ENCODE peak calls at places on chromosomes 5 and 9, in six cellular contexts. One of them, this sample, is unnamed.

GRCh38 chr9:15942806-15943424 is 390.1 kb downstream of the CCDC171 start:
- DNase-seq in neuronal stem cell: no peak
- DNase-seq in H1: no peak
- DNase-seq in H9: no peak
- DNase-seq in IMR-90: no peak
- DNase-seq in mesendoderm: no peak
- DNase-seq in this sample: no peak

GRCh38 chr5:98977723-98978122 is 48.9 kb upstream of the CHD1 start:
- DNase-seq in neuronal stem cell: no peak
- DNase-seq in IMR-90: no peak
- DNase-seq in H1: no peak
- DNase-seq in mesendoderm: no peak
- DNase-seq in H9: no peak
- DNase-seq in this sample: no peak

GRCh38 chr9:114238919-114239879 is 83.7 kb upstream of the ORM1 start:
- DNase-seq in H9: peak
- DNase-seq in H1: no peak
- DNase-seq in mesendoderm: peak
- DNase-seq in neuronal stem cell: no peak
- DNase-seq in IMR-90: peak
- DNase-seq in this sample: peak

GRCh38 chr5:124519396-124519795 is 227.0 kb downstream of the ZNF608 start:
- DNase-seq in mesendoderm: no peak
- DNase-seq in H1: no peak
- DNase-seq in IMR-90: peak
- DNase-seq in H9: no peak
- DNase-seq in neuronal stem cell: no peak
- DNase-seq in this sample: peak

GRCh38 chr5:171122372-171122771 is 186.7 kb upstream of the TLX3 start:
- DNase-seq in IMR-90: no peak
- DNase-seq in mesendoderm: no peak
- DNase-seq in H9: no peak
- DNase-seq in H1: no peak
- DNase-seq in neuronal stem cell: no peak
- DNase-seq in this sample: peak

GRCh38 chr9:134808393-134808792 is 72.2 kb upstream of the FCN2 start:
- DNase-seq in neuronal stem cell: no peak
- DNase-seq in mesendoderm: no peak
- DNase-seq in IMR-90: no peak
- DNase-seq in H9: no peak
- DNase-seq in H1: no peak
- DNase-seq in this sample: no peak

GRCh38 chr5:140213370-140213983 is 38.5 kb downstream of the CYSTM1 start:
- DNase-seq in mesendoderm: no peak
- DNase-seq in IMR-90: no peak
- DNase-seq in H1: no peak
- DNase-seq in H9: no peak
- DNase-seq in neuronal stem cell: no peak
- DNase-seq in this sample: no peak

GRCh38 chr5:79878721-79879336 is 112.2 kb downstream of the MTX3 start:
- DNase-seq in H9: peak
- DNase-seq in IMR-90: no peak
- DNase-seq in mesendoderm: peak
- DNase-seq in H1: peak
- DNase-seq in neuronal stem cell: no peak
- DNase-seq in this sample: peak

GRCh38 chr9:11158676-11159075 is 545.9 kb upstream of the PTPRD start:
- DNase-seq in neuronal stem cell: no peak
- DNase-seq in H9: no peak
- DNase-seq in mesendoderm: no peak
- DNase-seq in IMR-90: no peak
- DNase-seq in H1: no peak
- DNase-seq in this sample: peak

GRCh38 chr5:2797160-2797559 is 45.7 kb upstream of the IRX2 start:
- DNase-seq in H9: no peak
- DNase-seq in IMR-90: no peak
- DNase-seq in mesendoderm: no peak
- DNase-seq in H1: no peak
- DNase-seq in neuronal stem cell: no peak
- DNase-seq in this sample: no peak

GRCh38 chr9:78607853-78608252 is 310.9 kb downstream of the PSAT1 start:
- DNase-seq in neuronal stem cell: no peak
- DNase-seq in mesendoderm: no peak
- DNase-seq in H9: no peak
- DNase-seq in H1: no peak
- DNase-seq in IMR-90: no peak
- DNase-seq in this sample: no peak
- H2BK15ac ChIP-seq in neuronal stem cell: no peak
- H2BK15ac ChIP-seq in mesendoderm: no peak
- H2BK15ac ChIP-seq in H9: no peak
- H2BK15ac ChIP-seq in H1: no peak
- H2BK15ac ChIP-seq in IMR-90: no peak
- H2BK15ac ChIP-seq in this sample: no peak

GRCh38 chr5:93978222-93978621 is 236.8 kb upstream of the POU5F2 start:
- DNase-seq in neuronal stem cell: no peak
- DNase-seq in H1: no peak
- DNase-seq in H9: no peak
- DNase-seq in IMR-90: no peak
- DNase-seq in mesendoderm: no peak
- DNase-seq in this sample: no peak
- H2BK15ac ChIP-seq in neuronal stem cell: no peak
- H2BK15ac ChIP-seq in H1: no peak
- H2BK15ac ChIP-seq in H9: no peak
- H2BK15ac ChIP-seq in IMR-90: no peak
- H2BK15ac ChIP-seq in mesendoderm: no peak
- H2BK15ac ChIP-seq in this sample: no peak

DNA sequence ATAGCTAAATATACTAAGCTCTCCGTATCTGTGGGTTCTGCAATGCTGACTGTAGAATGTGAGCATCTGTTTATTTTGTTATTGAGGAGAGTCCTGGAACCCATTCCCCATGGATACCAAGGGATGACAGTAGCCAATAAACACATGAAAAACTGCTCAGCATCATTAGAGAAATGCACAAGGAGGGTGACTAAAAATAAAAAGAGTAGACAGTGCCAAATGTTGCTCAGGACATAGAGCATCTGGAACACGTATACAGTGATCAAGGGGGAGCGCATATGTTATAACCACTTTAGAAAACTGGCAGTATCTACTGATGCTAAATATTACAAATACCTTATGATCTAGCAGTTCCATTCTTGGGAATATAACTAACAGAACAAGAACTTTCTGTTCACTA is 31.0 kb downstream of the MARCHF6 start:
- DNase-seq in IMR-90: peak
- DNase-seq in neuronal stem cell: no peak
- DNase-seq in H9: no peak
- DNase-seq in mesendoderm: no peak
- DNase-seq in H1: no peak
- DNase-seq in this sample: no peak
- H2BK15ac ChIP-seq in IMR-90: no peak
- H2BK15ac ChIP-seq in neuronal stem cell: no peak
- H2BK15ac ChIP-seq in H9: no peak
- H2BK15ac ChIP-seq in mesendoderm: no peak
- H2BK15ac ChIP-seq in H1: no peak
- H2BK15ac ChIP-seq in this sample: no peak

GRCh38 chr9:77523891-77524290 is 124.2 kb downstream of the GNA14 start:
- DNase-seq in H1: no peak
- DNase-seq in mesendoderm: no peak
- DNase-seq in IMR-90: no peak
- DNase-seq in H9: no peak
- DNase-seq in neuronal stem cell: no peak
- DNase-seq in this sample: no peak
- H2BK15ac ChIP-seq in H1: no peak
- H2BK15ac ChIP-seq in mesendoderm: no peak
- H2BK15ac ChIP-seq in IMR-90: no peak
- H2BK15ac ChIP-seq in H9: no peak
- H2BK15ac ChIP-seq in neuronal stem cell: no peak
- H2BK15ac ChIP-seq in this sample: no peak

DNA sequence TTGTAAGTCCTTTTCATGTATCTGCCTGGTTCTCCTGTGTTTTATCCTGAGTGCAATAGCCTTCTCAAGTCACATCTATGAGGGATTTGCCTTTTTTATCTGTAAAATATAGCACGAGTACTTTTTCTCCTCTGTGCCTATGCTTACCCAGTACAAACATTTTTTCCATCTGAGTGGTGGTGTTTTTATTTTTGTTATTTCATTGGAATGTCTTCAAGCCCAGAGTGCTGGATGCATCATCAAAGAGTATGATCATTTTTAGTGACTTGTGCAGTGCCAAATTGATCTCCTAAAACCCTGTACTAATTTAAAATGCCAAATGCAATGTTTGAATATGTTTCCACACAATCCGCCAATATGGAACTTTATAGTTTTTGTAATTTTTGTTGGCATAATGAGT is 86.1 kb downstream of the TLE4 start:
- DNase-seq in H9: no peak
- DNase-seq in mesendoderm: no peak
- DNase-seq in H1: no peak
- DNase-seq in neuronal stem cell: no peak
- DNase-seq in IMR-90: no peak
- DNase-seq in this sample: no peak
- H2BK15ac ChIP-seq in H9: no peak
- H2BK15ac ChIP-seq in mesendoderm: no peak
- H2BK15ac ChIP-seq in H1: no peak
- H2BK15ac ChIP-seq in neuronal stem cell: no peak
- H2BK15ac ChIP-seq in IMR-90: no peak
- H2BK15ac ChIP-seq in this sample: no peak

DNA sequence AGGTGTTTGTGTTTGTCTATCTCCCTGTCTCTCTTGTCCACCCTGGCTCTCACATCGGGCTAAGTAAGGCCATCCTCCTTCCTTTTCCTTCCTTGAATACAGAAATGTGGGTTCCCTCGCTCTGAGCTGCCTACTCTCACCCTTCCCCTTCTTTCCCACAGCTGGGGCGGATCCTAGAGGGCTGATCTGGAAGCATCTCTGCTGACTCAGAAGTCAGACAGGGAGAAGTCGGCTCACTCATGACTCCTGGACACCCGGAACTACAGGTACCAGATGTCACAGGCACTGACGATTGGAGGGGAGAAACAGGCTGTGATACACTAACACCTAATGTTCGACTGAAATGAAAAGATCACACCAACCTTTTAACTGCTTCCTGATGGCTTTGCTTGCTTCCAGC is 41.3 kb downstream of the PTPN3 start:
- DNase-seq in mesendoderm: no peak
- DNase-seq in neuronal stem cell: no peak
- DNase-seq in H9: no peak
- DNase-seq in H1: no peak
- DNase-seq in IMR-90: no peak
- DNase-seq in this sample: no peak
- H2BK15ac ChIP-seq in mesendoderm: no peak
- H2BK15ac ChIP-seq in neuronal stem cell: no peak
- H2BK15ac ChIP-seq in H9: no peak
- H2BK15ac ChIP-seq in H1: no peak
- H2BK15ac ChIP-seq in IMR-90: no peak
- H2BK15ac ChIP-seq in this sample: no peak

DNA sequence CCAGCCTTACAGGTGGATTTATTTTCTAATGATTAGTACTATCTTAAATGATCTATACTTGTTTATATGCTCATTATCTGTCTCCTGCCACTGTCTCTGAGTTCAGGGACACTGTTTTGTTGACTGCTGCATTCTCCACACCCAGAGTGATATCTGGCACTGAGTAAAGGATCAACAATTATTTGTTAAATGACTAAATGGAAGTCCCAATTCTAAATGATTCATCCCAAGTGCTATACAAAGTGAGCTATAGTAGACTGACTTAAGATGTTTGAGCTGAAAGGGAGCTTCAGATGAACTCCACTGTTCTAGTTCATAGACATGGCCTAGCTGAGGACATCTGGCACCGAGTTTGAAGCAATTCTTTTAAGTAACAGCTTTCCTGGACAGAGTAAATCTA is 40.5 kb downstream of the ITGA2 start:
- DNase-seq in mesendoderm: no peak
- DNase-seq in neuronal stem cell: no peak
- DNase-seq in H1: no peak
- DNase-seq in H9: no peak
- DNase-seq in IMR-90: no peak
- DNase-seq in this sample: no peak
- H2BK15ac ChIP-seq in mesendoderm: no peak
- H2BK15ac ChIP-seq in neuronal stem cell: no peak
- H2BK15ac ChIP-seq in H1: no peak
- H2BK15ac ChIP-seq in H9: no peak
- H2BK15ac ChIP-seq in IMR-90: peak
- H2BK15ac ChIP-seq in this sample: no peak

GRCh38 chr5:42779083-42779482 is 22.5 kb downstream of the CCDC152 start:
- DNase-seq in neuronal stem cell: no peak
- DNase-seq in mesendoderm: no peak
- DNase-seq in H9: no peak
- DNase-seq in IMR-90: no peak
- DNase-seq in H1: no peak
- DNase-seq in this sample: no peak
- H2BK15ac ChIP-seq in neuronal stem cell: no peak
- H2BK15ac ChIP-seq in mesendoderm: no peak
- H2BK15ac ChIP-seq in H9: no peak
- H2BK15ac ChIP-seq in IMR-90: no peak
- H2BK15ac ChIP-seq in H1: no peak
- H2BK15ac ChIP-seq in this sample: no peak

This sample was measured in mesenchymal stem cell.